ENCODE peak calls at places on chromosomes 6 and 20, in seven cellular contexts. L, Q, I, N, D, H and X are unnamed samples.

GRCh38 chr6:103783344-103783743 is 1076.4 kb downstream of the HACE1 start:
- DNase-seq in L (no peak), Q (no peak), D (no peak), H (no peak), N (no peak), I (no peak), X (no peak)

GRCh38 chr6:15062311-15063252 is 183.3 kb upstream of the JARID2 start:
- DNase-seq in N (no peak), Q (no peak), D (no peak), I (no peak), H (no peak), L (no peak), X (no peak)

GRCh38 chr6:164130151-164130550 is 715.6 kb downstream of the QKI start:
- DNase-seq in D (no peak), Q (no peak), I (no peak), L (no peak), N (no peak), H (no peak), X (no peak)

GRCh38 chr6:52504778-52505127 is 72.1 kb downstream of the TRAM2 start:
- DNase-seq in L (no peak), I (no peak), H (no peak), N (no peak), D (no peak), Q (no peak), X (no peak)

GRCh38 chr6:54847799-54848597 is 1.4 kb downstream of the FAM83B start:
- DNase-seq in D (no peak), N (no peak), Q (no peak), H (no peak), L (no peak), I (no peak), X (no peak)

GRCh38 chr6:84243240-84243639 is 15.8 kb upstream of the CEP162 start:
- DNase-seq in I (no peak), H (no peak), N (no peak), L (no peak), Q (no peak), D (no peak), X (no peak)

GRCh38 chr20:35264755-35265154 is 13.2 kb downstream of the MMP24OS start:
- DNase-seq in N (no peak), D (no peak), L (no peak), H (no peak), Q (no peak), I (no peak), X (no peak)

GRCh38 chr20:64237316-64237715 is 18.2 kb upstream of the PCMTD2 start:
- DNase-seq in N (no peak), H (no peak), I (no peak), L (no peak), Q (no peak), D (no peak), X (peak; percentile 51)

GRCh38 chr6:25341923-25342619 is 62.9 kb downstream of the CARMIL1 start:
- DNase-seq in Q (no peak), H (no peak), D (no peak), L (no peak), I (no peak), N (no peak), X (no peak)

GRCh38 chr20:32062776-32063170 is 10.7 kb downstream of the HCK start:
- DNase-seq in H (peak; percentile 38), I (no peak), D (no peak), L (no peak), N (no peak), Q (peak; percentile 50), X (peak; percentile 54)
- H3K4me1 ChIP-seq in H (no peaks in the 10 kb centered on the region), I (peaks cover 8% of the 10 kb centered on the region), D (no peaks in the 10 kb centered on the region), L (no peaks in the 10 kb centered on the region), N (no peaks in the 10 kb centered on the region), Q (no peaks in the 10 kb centered on the region), X (no peaks in the 10 kb centered on the region)

GRCh38 chr6:88377976-88378580 is 211.9 kb upstream of the CNR1 start:
- DNase-seq in I (peak; percentile 52), Q (no peak), H (no peak), L (no peak), D (no peak), N (no peak), X (no peak)
- H3K4me1 ChIP-seq in I (peaks cover 55% of the 10 kb centered on the region), Q (no peaks in the 10 kb centered on the region), H (no peaks in the 10 kb centered on the region), L (no peaks in the 10 kb centered on the region), D (peaks cover 16% of the 10 kb centered on the region), N (peaks cover 22% of the 10 kb centered on the region), X (no peaks in the 10 kb centered on the region)

DNA sequence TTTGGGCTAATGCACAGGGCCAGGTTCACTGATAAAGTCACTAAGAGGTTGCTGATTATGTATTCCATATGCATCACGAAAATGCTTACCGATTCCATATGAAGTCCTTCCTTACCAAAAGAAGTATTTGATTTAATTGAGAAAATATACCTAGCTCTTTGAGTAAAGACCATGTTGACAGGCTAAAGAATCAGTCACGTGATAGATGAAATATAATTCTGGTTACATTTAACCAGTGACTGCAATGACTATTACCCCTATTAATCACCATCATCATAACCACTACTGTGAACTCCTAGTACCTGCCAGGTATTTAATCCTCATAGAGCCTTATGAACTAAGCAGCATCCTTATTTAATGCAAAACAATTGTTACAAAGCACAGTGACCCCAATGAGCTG is 110.1 kb downstream of the HIVEP2 start:
- DNase-seq in D (no peak), H (no peak), L (no peak), Q (no peak), I (no peak), N (no peak), X (no peak)
- H3K4me1 ChIP-seq in D (no peaks in the 10 kb centered on the region), H (no peaks in the 10 kb centered on the region), L (peaks cover 26% of the 10 kb centered on the region), Q (peaks cover 67% of the 10 kb centered on the region), I (peaks cover 26% of the 10 kb centered on the region), N (peaks cover 7% of the 10 kb centered on the region), X (peaks cover 10% of the 10 kb centered on the region)

GRCh38 chr6:134520181-134521115 is 202.5 kb upstream of the SGK1 start:
- DNase-seq in I (no peak), L (no peak), Q (no peak), H (no peak), D (no peak), N (no peak), X (no peak)
- H3K4me1 ChIP-seq in I (peaks cover 5% of the 10 kb centered on the region), L (peaks cover 3% of the 10 kb centered on the region), Q (peaks cover 7% of the 10 kb centered on the region), H (no peaks in the 10 kb centered on the region), D (peaks cover 12% of the 10 kb centered on the region), N (peaks cover 61% of the 10 kb centered on the region), X (peaks cover 41% of the 10 kb centered on the region)

DNA sequence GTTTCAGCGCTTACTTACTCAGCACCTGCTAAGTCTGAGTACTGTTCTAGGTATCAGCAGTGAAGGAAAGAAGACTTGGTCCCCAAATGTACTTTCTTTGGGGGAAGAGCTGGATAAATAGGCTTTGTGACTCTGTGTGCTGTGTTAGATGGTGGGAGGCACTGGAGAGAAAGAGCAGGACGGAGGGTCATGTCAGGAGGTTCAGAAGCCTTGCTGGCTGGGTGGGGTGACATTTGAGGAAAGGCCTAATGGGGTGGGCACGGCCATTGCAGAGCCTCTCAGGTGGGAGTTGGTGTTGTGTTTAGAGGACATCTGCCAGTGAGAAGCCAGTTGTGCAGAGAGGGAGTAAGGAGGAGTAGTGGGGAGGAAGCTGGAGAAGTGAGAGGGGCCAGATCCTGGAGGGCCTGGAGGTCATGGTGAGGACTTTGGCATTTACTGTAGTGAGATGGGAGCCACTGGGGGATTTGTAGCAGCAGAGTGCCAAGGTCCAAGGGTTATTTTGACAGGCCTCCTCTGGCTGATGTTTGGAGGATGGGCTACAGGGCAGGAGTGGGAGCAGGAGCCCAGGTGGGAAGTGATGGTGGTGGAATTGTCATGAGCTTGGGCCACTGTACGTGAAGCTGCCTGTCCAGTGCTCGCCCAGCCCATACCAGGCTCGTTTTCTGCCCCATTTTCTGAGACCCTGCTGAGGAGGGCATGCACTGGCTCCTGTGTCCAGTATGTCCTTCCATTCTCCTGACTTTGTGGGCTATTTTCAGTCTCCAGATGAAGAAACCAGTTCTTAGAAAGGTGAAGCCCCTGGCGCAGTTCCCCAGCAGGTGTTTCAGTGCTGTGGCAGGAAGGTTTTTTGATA is 886 bp downstream of the SDCBP2 start:
- DNase-seq in I (peak; percentile 31), N (peak; percentile 64), H (peak; percentile 9), Q (no peak), L (no peak), D (no peak), X (no peak)
- H3K4me1 ChIP-seq in I (peaks cover 30% of the 10 kb centered on the region), N (peaks cover 75% of the 10 kb centered on the region), H (no peaks in the 10 kb centered on the region), Q (peaks cover 71% of the 10 kb centered on the region), L (peaks cover 28% of the 10 kb centered on the region), D (peaks cover 26% of the 10 kb centered on the region), X (peaks cover 78% of the 10 kb centered on the region)

GRCh38 chr6:161091151-161091550 is 99.6 kb downstream of the MAP3K4 start:
- DNase-seq in I (no peak), H (no peak), L (no peak), D (no peak), N (no peak), Q (no peak), X (no peak)

GRCh38 chr6:161094904-161095440 is 103.4 kb downstream of the MAP3K4 start:
- DNase-seq in I (no peak), L (no peak), D (no peak), Q (no peak), H (no peak), N (no peak), X (no peak)

GRCh38 chr6:161091972-161092701 is 100.6 kb downstream of the MAP3K4 start:
- DNase-seq in D (no peak), L (no peak), I (no peak), N (no peak), H (no peak), Q (no peak), X (no peak)

GRCh38 chr6:161100072-161100471 is 108.5 kb downstream of the MAP3K4 start:
- DNase-seq in Q (no peak), I (no peak), N (no peak), L (no peak), H (no peak), D (no peak), X (no peak)

GRCh38 chr6:161095916-161096315 is 104.3 kb downstream of the MAP3K4 start:
- DNase-seq in L (no peak), N (no peak), Q (no peak), D (no peak), I (no peak), H (no peak), X (no peak)
- H3K4me1 ChIP-seq in L (no peaks in the 10 kb centered on the region), N (no peaks in the 10 kb centered on the region), Q (no peaks in the 10 kb centered on the region), D (no peaks in the 10 kb centered on the region), I (no peaks in the 10 kb centered on the region), H (no peaks in the 10 kb centered on the region), X (no peaks in the 10 kb centered on the region)

GRCh38 chr20:56391596-56392281 is at the start of gene AURKA:
- DNase-seq in H (no peak), L (no peak), N (no peak), Q (no peak), I (no peak), D (no peak), X (no peak)

GRCh38 chr20:56392282-56393132 is at the start of gene CSTF1:
- DNase-seq in Q (peak; percentile 99), H (peak; percentile 98), L (peak; percentile 100), D (peak; percentile 99), I (peak; percentile 99), N (peak; percentile 100), X (peak; percentile 99)

GRCh38 chr20:56393133-56393472 is 658 bp downstream of the CSTF1 start:
- DNase-seq in D (no peak), H (no peak), N (no peak), L (no peak), I (no peak), Q (no peak), X (no peak)

GRCh38 chr20:56389807-56390206 is 2.2 kb downstream of the AURKA start:
- DNase-seq in Q (no peak), I (no peak), N (no peak), D (no peak), H (no peak), L (no peak), X (no peak)

DNA sequence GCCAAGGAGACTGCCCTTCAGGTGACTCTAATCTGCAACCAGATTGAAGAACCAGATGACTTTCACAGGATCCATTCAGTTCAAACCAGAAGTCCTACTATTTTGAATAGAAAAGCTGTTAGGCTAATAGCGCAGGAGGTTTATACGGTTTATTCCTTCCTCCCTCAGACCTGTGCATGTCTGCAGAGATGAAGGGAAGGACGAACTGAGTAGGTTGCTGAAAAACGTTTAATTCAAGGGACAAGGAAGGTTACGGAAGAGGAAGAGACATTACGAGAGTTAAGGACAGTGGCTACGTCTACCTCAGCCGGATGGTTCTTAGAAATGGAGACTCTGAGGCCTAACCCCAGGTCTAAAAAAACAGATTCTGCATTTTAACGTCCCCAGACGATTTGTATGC is 978 bp downstream of the AURKA start:
- DNase-seq in N (no peak), Q (no peak), D (no peak), L (no peak), H (no peak), I (no peak), X (no peak)
- H3K4me1 ChIP-seq in N (peaks cover 23% of the 10 kb centered on the region), Q (peaks cover 26% of the 10 kb centered on the region), D (peaks cover 8% of the 10 kb centered on the region), L (peaks cover 14% of the 10 kb centered on the region), H (peaks cover 5% of the 10 kb centered on the region), I (peaks cover 17% of the 10 kb centered on the region), X (peaks cover 29% of the 10 kb centered on the region)